ENCODE peak calls at places on chromosome 9, in six cellular contexts. E is heart left ventricle, G is choroid plexus epithelial cell, Y is endothelial cell, I is osteocyte, N is stomach. Q is an unnamed sample.

GRCh38 chr9:20044686-20045085 is 255.8 kb upstream of the SLC24A2 start:
- DNase-seq in G (peak; percentile 56), I (no peak), E (no peak), N (no peak), Y (no peak), Q (no peak)

GRCh38 chr9:79220666-79221065 is 351.1 kb upstream of the TLE4 start:
- DNase-seq in Y (no peak), G (peak; percentile 56), E (no peak), I (no peak), N (no peak), Q (no peak)

GRCh38 chr9:136625101-136626065 is 37.3 kb upstream of the EGFL7 start:
- DNase-seq in E (peak; percentile 90), N (peak; percentile 92), Y (no peak), G (peak; percentile 73), I (no peak), Q (peak; percentile 86)

GRCh38 chr9:112487799-112488345 is 1.2 kb downstream of the KIAA1958 start:
- DNase-seq in G (peak; percentile 41), E (no peak), N (no peak), Y (no peak), I (no peak), Q (no peak)

GRCh38 chr9:12774861-12775367 is at the start of gene LURAP1L:
- DNase-seq in G (peak; percentile 86), I (no peak), E (peak; percentile 44), Y (peak; percentile 10), N (peak; percentile 64), Q (peak; percentile 38)

GRCh38 chr9:2234371-2234893 is 219.3 kb downstream of the SMARCA2 start:
- DNase-seq in G (no peak), N (no peak), I (no peak), E (no peak), Y (no peak), Q (peak; percentile 22)

GRCh38 chr9:129459550-129460322 is 161.2 kb downstream of the C9orf50 start:
- DNase-seq in E (no peak), Y (no peak), G (no peak), N (no peak), I (no peak), Q (no peak)

GRCh38 chr9:26234865-26235264 is 556.6 kb upstream of the TUSC1 start:
- DNase-seq in G (no peak), Y (no peak), N (no peak), I (no peak), E (no peak), Q (no peak)

GRCh38 chr9:127878652-127879377 is 1.3 kb upstream of the AK1 start:
- DNase-seq in G (no peak), Y (no peak), N (no peak), E (no peak), I (no peak), Q (no peak)

GRCh38 chr9:99011161-99011709 is 67.5 kb downstream of the COL15A1 start:
- DNase-seq in I (no peak), E (no peak), G (peak; percentile 30), Y (no peak), N (no peak), Q (no peak)

GRCh38 chr9:114737118-114737517 is 55.1 kb upstream of the TEX48 start:
- DNase-seq in I (no peak), N (no peak), E (no peak), Y (no peak), G (no peak), Q (no peak)

GRCh38 chr9:5629312-5630037 is 568 bp downstream of the RIC1 start:
- DNase-seq in G (peak; percentile 38), E (peak; percentile 65), N (peak; percentile 55), Y (peak; percentile 58), I (peak; percentile 86), Q (peak; percentile 36)

GRCh38 chr9:21047315-21047714 is 15.9 kb upstream of the HACD4 start:
- DNase-seq in G (no peak), N (no peak), Y (no peak), I (no peak), E (no peak), Q (no peak)

GRCh38 chr9:73125651-73126050 is 26.0 kb upstream of the ANXA1 start:
- DNase-seq in Y (no peak), I (no peak), E (no peak), G (no peak), N (no peak), Q (no peak)

GRCh38 chr9:134029248-134030226 is 4.3 kb downstream of the BRD3OS start:
- DNase-seq in Y (no peak), N (no peak), I (no peak), E (no peak), G (no peak), Q (no peak)

GRCh38 chr9:14438232-14438966 is 124.5 kb upstream of the NFIB start:
- DNase-seq in N (no peak), E (no peak), G (no peak), Y (no peak), I (no peak), Q (no peak)

GRCh38 chr9:14445946-14446345 is 132.0 kb upstream of the NFIB start:
- DNase-seq in N (no peak), I (no peak), G (no peak), Y (no peak), E (no peak), Q (no peak)

GRCh38 chr9:14440062-14440461 is 126.1 kb upstream of the NFIB start:
- DNase-seq in G (no peak), I (no peak), N (no peak), Y (no peak), E (no peak), Q (no peak)

GRCh38 chr9:14439555-14439954 is 125.6 kb upstream of the NFIB start:
- DNase-seq in Y (no peak), N (no peak), G (no peak), I (no peak), E (no peak), Q (no peak)

DNA sequence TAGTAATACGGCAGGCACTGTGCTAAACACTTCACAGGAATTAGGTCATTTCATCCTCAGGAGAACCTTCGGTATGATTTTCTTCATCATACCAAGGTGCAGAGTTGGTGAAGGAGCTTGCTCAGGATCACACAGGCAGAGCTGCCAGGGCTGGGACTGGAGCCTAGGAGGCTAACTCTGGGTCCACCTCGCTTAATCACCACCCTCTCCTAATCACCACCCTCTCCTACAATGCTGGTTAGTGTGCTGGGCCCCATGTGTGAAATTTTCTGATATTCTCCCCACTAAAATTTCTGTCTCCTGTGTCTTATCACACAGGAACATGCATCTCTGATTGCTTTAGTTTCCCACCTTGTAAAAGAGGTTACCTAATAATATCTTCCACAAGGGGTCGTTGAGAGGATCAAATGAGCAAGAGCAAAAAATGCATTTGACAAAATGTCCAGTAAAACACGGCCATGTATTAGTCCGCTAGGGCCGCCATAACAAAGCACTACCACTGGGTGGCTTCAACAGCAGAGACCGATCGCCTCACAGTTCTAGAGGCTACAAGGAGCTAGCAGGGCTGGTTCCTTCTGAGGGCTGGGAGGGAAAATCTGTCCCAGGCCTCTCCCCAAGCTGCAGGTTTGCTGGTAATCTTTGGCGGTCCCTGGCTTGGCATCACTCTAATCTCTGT is 128.2 kb upstream of the NFIB start:
- DNase-seq in N (no peak), I (no peak), E (no peak), G (peak; percentile 50), Y (peak; percentile 64), Q (no peak)
- TF ChIP-seq CTCF in N (no peak), I (peak; percentile 45), E (no peak), G (peak; percentile 56), Y (peak; percentile 75), Q (no peak)

DNA sequence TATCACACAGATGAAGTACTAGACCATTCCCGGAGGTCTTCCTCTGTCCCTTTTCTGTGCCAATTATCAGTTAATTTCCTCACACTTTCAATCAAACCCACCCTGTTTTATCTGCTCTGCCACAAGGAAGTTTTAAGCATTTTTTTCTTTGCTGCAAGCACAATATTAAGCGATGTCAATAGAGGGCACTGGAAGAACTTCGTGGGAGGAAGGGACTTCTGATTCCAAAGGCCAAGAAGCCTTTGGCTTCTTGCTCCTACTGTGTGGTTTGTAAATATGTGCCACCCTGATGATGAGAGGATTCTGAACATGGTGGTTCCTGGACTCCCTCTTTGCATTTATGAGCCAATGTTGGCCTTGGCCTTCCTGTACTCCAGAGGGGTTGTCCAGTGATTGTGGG is 1712.5 kb upstream of the C9orf72 start:
- DNase-seq in I (no peak), Y (no peak), G (peak; percentile 27), N (no peak), E (no peak), Q (no peak)
- TF ChIP-seq CTCF in I (no peak), Y (no peak), G (peak; percentile 47), N (no peak), E (no peak), Q (no peak)

GRCh38 chr9:121897140-121897539 is 196.0 kb downstream of the TTLL11 start:
- DNase-seq in Y (no peak), E (no peak), I (no peak), N (no peak), G (no peak), Q (no peak)
- TF ChIP-seq CTCF in Y (no peak), E (no peak), I (no peak), N (no peak), G (no peak), Q (no peak)

GRCh38 chr9:131528886-131529505 is 2.1 kb downstream of the UCK1 start:
- DNase-seq in G (no peak), Y (no peak), N (no peak), E (no peak), I (no peak), Q (no peak)

GRCh38 chr9:131528186-131528585 is 2.9 kb downstream of the UCK1 start:
- DNase-seq in I (no peak), Y (no peak), G (no peak), E (no peak), N (no peak), Q (no peak)

GRCh38 chr9:131529597-131530545 is 1.2 kb downstream of the UCK1 start:
- DNase-seq in N (no peak), I (no peak), Y (no peak), G (no peak), E (no peak), Q (no peak)

GRCh38 chr9:131530546-131530929 is 525 bp downstream of the UCK1 start:
- DNase-seq in Y (peak; percentile 56), N (peak; percentile 34), G (peak; percentile 41), E (peak; percentile 38), I (no peak), Q (peak; percentile 76)

GRCh38 chr9:131530930-131531832 is at the start of gene UCK1:
- DNase-seq in N (peak; percentile 80), G (peak; percentile 82), E (peak; percentile 85), I (peak; percentile 91), Y (peak; percentile 79), Q (peak; percentile 76)
- TF ChIP-seq CTCF in N (no peak), G (no peak), E (peak; percentile 22), I (no peak), Y (no peak), Q (no peak)

DNA sequence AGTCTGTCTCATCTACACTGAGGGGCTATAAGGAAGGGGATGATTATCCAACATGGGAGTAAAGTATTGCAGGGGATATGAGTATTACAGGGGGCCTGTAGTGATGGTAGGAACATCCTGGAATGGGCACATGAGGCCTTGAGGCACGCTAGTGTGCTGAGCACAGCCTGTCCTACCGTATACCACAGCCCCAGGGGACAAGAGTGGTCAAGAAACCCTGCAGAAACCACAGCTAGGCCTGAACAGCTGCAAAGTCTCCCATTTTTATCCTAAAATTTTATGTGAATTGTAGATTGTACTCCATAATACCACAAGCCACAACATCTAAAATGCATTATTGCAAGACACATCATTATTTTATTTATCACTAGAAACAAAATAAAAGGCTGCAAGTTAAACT is 136.3 kb upstream of the ASTN2 start:
- DNase-seq in G (no peak), N (no peak), I (no peak), Y (no peak), E (no peak), Q (no peak)
- TF ChIP-seq CTCF in G (no peak), N (no peak), I (no peak), Y (no peak), E (no peak), Q (no peak)